ENCODE peak calls at places on chromosomes 11 and 22, in four cellular contexts. S is dermis microvascular lymphatic vessel endothelial cell, E is SJSA1, K is fibroblast of the conjunctiva. N is an unnamed sample.

GRCh38 chr22:31173386-31174145 is 13.6 kb downstream of the RNF185 start:
- DNase-seq in E (peak), K (peak), S (peak), N (peak)

GRCh38 chr22:49286236-49286760 is 541.4 kb downstream of the BRD1 start:
- DNase-seq in K (no peak), S (no peak), E (no peak), N (no peak)

GRCh38 chr11:63869171-63869591 is 30.3 kb downstream of the MARK2 start:
- DNase-seq in S (no peak), E (no peak), K (no peak), N (no peak)

GRCh38 chr11:17930544-17931144 is 82.2 kb downstream of the SERGEF start:
- DNase-seq in K (no peak), E (no peak), S (no peak), N (no peak)

GRCh38 chr11:72813740-72814138 is 472 bp upstream of the ATG16L2 start:
- DNase-seq in E (peak), S (peak), K (no peak), N (peak)

GRCh38 chr11:68077617-68078592 is 39.1 kb downstream of the TCIRG1 start:
- DNase-seq in K (no peak), E (no peak), S (no peak), N (no peak)

GRCh38 chr11:72646472-72646871 is 27.8 kb downstream of the PDE2A start:
- DNase-seq in E (no peak), K (no peak), S (no peak), N (no peak)

GRCh38 chr11:70603756-70604211 is 205.5 kb downstream of the CTTN start:
- DNase-seq in E (no peak), K (no peak), S (no peak), N (no peak)

N was measured in H54.